ENCODE peak calls at places on chromosomes 11 and 22, in seven cellular contexts. One of them, this sample, is unnamed.

GRCh38 chr11:110989734-110990133 is 255.8 kb upstream of the POU2AF2 start:
- DNase-seq in esophagus squamous epithelium: no peak
- DNase-seq in lung: no peak
- DNase-seq in brain microvascular endothelial cell: no peak
- DNase-seq in mammary epithelial cell: peak
- DNase-seq in HFFc6: no peak
- DNase-seq in astrocyte of the spinal cord: no peak
- DNase-seq in this sample: peak

GRCh38 chr11:88709567-88709966 is 356.2 kb downstream of the GRM5 start:
- DNase-seq in brain microvascular endothelial cell: no peak
- DNase-seq in esophagus squamous epithelium: no peak
- DNase-seq in mammary epithelial cell: peak
- DNase-seq in HFFc6: no peak
- DNase-seq in astrocyte of the spinal cord: no peak
- DNase-seq in lung: no peak
- DNase-seq in this sample: no peak

GRCh38 chr11:134819026-134819425 is 407.0 kb upstream of the B3GAT1 start:
- DNase-seq in mammary epithelial cell: no peak
- DNase-seq in lung: peak
- DNase-seq in HFFc6: no peak
- DNase-seq in astrocyte of the spinal cord: no peak
- DNase-seq in brain microvascular endothelial cell: no peak
- DNase-seq in esophagus squamous epithelium: no peak
- DNase-seq in this sample: no peak

GRCh38 chr11:65558002-65558784 is at the start of gene LTBP3:
- DNase-seq in HFFc6: peak
- DNase-seq in lung: peak
- DNase-seq in mammary epithelial cell: peak
- DNase-seq in brain microvascular endothelial cell: peak
- DNase-seq in esophagus squamous epithelium: no peak
- DNase-seq in astrocyte of the spinal cord: peak
- DNase-seq in this sample: peak

GRCh38 chr11:63769719-63770443 is 1.3 kb upstream of the ZFTA start:
- DNase-seq in HFFc6: no peak
- DNase-seq in astrocyte of the spinal cord: peak
- DNase-seq in mammary epithelial cell: no peak
- DNase-seq in lung: no peak
- DNase-seq in esophagus squamous epithelium: no peak
- DNase-seq in brain microvascular endothelial cell: no peak
- DNase-seq in this sample: no peak

GRCh38 chr22:44665115-44665514 is 36.9 kb upstream of the PRR5 start:
- DNase-seq in mammary epithelial cell: no peak
- DNase-seq in lung: no peak
- DNase-seq in esophagus squamous epithelium: no peak
- DNase-seq in brain microvascular endothelial cell: no peak
- DNase-seq in HFFc6: no peak
- DNase-seq in astrocyte of the spinal cord: no peak
- DNase-seq in this sample: no peak

GRCh38 chr11:7546324-7546791 is 32.6 kb downstream of the PPFIBP2 start:
- DNase-seq in brain microvascular endothelial cell: no peak
- DNase-seq in lung: no peak
- DNase-seq in astrocyte of the spinal cord: no peak
- DNase-seq in mammary epithelial cell: peak
- DNase-seq in HFFc6: no peak
- DNase-seq in esophagus squamous epithelium: no peak
- DNase-seq in this sample: no peak

GRCh38 chr22:49466926-49467590 is 360.6 kb downstream of the BRD1 start:
- DNase-seq in HFFc6: no peak
- DNase-seq in astrocyte of the spinal cord: no peak
- DNase-seq in esophagus squamous epithelium: no peak
- DNase-seq in lung: no peak
- DNase-seq in brain microvascular endothelial cell: no peak
- DNase-seq in mammary epithelial cell: no peak
- DNase-seq in this sample: no peak

GRCh38 chr22:38032681-38033521 is 24.3 kb upstream of the PICK1 start:
- DNase-seq in astrocyte of the spinal cord: peak
- DNase-seq in mammary epithelial cell: no peak
- DNase-seq in brain microvascular endothelial cell: peak
- DNase-seq in HFFc6: peak
- DNase-seq in esophagus squamous epithelium: no peak
- DNase-seq in lung: no peak
- DNase-seq in this sample: peak

GRCh38 chr11:61362542-61362875 is 335 bp downstream of the TMEM138 start:
- DNase-seq in HFFc6: peak
- DNase-seq in mammary epithelial cell: no peak
- DNase-seq in brain microvascular endothelial cell: peak
- DNase-seq in astrocyte of the spinal cord: peak
- DNase-seq in lung: no peak
- DNase-seq in esophagus squamous epithelium: no peak
- DNase-seq in this sample: peak

GRCh38 chr22:27032121-27032761 is 374.9 kb downstream of the MIAT start:
- DNase-seq in mammary epithelial cell: no peak
- DNase-seq in brain microvascular endothelial cell: no peak
- DNase-seq in HFFc6: no peak
- DNase-seq in astrocyte of the spinal cord: peak
- DNase-seq in esophagus squamous epithelium: no peak
- DNase-seq in lung: no peak
- DNase-seq in this sample: no peak

GRCh38 chr11:109795234-109795633 is 298.0 kb upstream of the ZC3H12C start:
- DNase-seq in mammary epithelial cell: no peak
- DNase-seq in lung: no peak
- DNase-seq in esophagus squamous epithelium: no peak
- DNase-seq in astrocyte of the spinal cord: peak
- DNase-seq in HFFc6: no peak
- DNase-seq in brain microvascular endothelial cell: no peak
- DNase-seq in this sample: peak

GRCh38 chr11:62054484-62055121 is 69.2 kb upstream of the INCENP start:
- DNase-seq in lung: peak
- DNase-seq in brain microvascular endothelial cell: no peak
- DNase-seq in HFFc6: peak
- DNase-seq in esophagus squamous epithelium: no peak
- DNase-seq in mammary epithelial cell: peak
- DNase-seq in astrocyte of the spinal cord: peak
- DNase-seq in this sample: peak

GRCh38 chr11:34565417-34566208 is 52.0 kb upstream of the ELF5 start:
- DNase-seq in brain microvascular endothelial cell: no peak
- DNase-seq in esophagus squamous epithelium: no peak
- DNase-seq in HFFc6: no peak
- DNase-seq in astrocyte of the spinal cord: no peak
- DNase-seq in mammary epithelial cell: no peak
- DNase-seq in lung: no peak
- DNase-seq in this sample: no peak
- TF ChIP-seq CTCF in brain microvascular endothelial cell: peak
- TF ChIP-seq CTCF in esophagus squamous epithelium: no peak
- TF ChIP-seq CTCF in HFFc6: peak
- TF ChIP-seq CTCF in astrocyte of the spinal cord: peak
- TF ChIP-seq CTCF in mammary epithelial cell: peak
- TF ChIP-seq CTCF in lung: no peak
- TF ChIP-seq CTCF in this sample: peak

DNA sequence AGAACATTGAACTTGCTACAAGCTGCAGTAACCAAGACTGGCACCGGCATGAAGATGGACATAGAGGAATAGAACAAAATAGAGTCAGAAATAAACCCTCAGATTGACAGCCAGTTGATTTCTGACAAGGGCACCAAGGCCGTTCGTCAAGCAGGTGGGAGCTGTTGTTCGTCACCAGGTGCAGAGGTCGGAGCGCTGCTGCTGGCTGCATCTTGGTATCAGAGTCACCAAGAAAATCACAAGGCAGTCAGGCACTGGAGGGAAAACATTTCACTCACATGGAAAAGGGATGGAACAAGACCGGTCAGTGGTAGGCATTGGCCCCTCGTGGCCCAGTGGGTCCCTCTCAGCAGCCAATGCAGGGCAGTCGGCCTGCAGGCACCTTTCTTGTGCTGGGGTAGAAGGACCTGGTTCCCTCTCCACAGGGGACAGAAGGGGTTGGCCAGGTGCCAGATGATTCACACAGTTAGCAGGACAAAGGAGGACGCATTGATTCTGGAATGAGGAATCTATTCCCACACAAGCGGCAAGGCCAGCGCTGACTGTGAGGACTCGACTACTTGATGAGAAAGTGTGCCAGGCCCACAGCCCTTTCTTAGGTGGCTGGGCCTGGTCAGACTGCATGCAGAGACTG is 115.8 kb upstream of the FGF3 start:
- DNase-seq in astrocyte of the spinal cord: peak
- DNase-seq in lung: no peak
- DNase-seq in esophagus squamous epithelium: no peak
- DNase-seq in mammary epithelial cell: no peak
- DNase-seq in brain microvascular endothelial cell: peak
- DNase-seq in HFFc6: no peak
- DNase-seq in this sample: no peak
- TF ChIP-seq CTCF in astrocyte of the spinal cord: no peak
- TF ChIP-seq CTCF in lung: no peak
- TF ChIP-seq CTCF in esophagus squamous epithelium: no peak
- TF ChIP-seq CTCF in mammary epithelial cell: no peak
- TF ChIP-seq CTCF in brain microvascular endothelial cell: no peak
- TF ChIP-seq CTCF in HFFc6: no peak
- TF ChIP-seq CTCF in this sample: no peak

GRCh38 chr22:19723165-19723989 is at the start of gene GP1BB:
- DNase-seq in astrocyte of the spinal cord: peak
- DNase-seq in brain microvascular endothelial cell: peak
- DNase-seq in lung: no peak
- DNase-seq in mammary epithelial cell: no peak
- DNase-seq in esophagus squamous epithelium: no peak
- DNase-seq in HFFc6: no peak
- DNase-seq in this sample: no peak
- TF ChIP-seq CTCF in astrocyte of the spinal cord: no peak
- TF ChIP-seq CTCF in brain microvascular endothelial cell: peak
- TF ChIP-seq CTCF in lung: no peak
- TF ChIP-seq CTCF in mammary epithelial cell: no peak
- TF ChIP-seq CTCF in esophagus squamous epithelium: no peak
- TF ChIP-seq CTCF in HFFc6: no peak
- TF ChIP-seq CTCF in this sample: no peak

GRCh38 chr11:118610773-118611432 is 3.5 kb downstream of the PHLDB1 start:
- DNase-seq in mammary epithelial cell: peak
- DNase-seq in brain microvascular endothelial cell: peak
- DNase-seq in HFFc6: peak
- DNase-seq in lung: peak
- DNase-seq in astrocyte of the spinal cord: peak
- DNase-seq in esophagus squamous epithelium: no peak
- DNase-seq in this sample: peak
- TF ChIP-seq CTCF in mammary epithelial cell: peak
- TF ChIP-seq CTCF in brain microvascular endothelial cell: peak
- TF ChIP-seq CTCF in HFFc6: peak
- TF ChIP-seq CTCF in lung: peak
- TF ChIP-seq CTCF in astrocyte of the spinal cord: peak
- TF ChIP-seq CTCF in esophagus squamous epithelium: peak
- TF ChIP-seq CTCF in this sample: peak

GRCh38 chr22:47041201-47042115 is 279.0 kb downstream of the TBC1D22A start:
- DNase-seq in esophagus squamous epithelium: no peak
- DNase-seq in brain microvascular endothelial cell: no peak
- DNase-seq in HFFc6: no peak
- DNase-seq in mammary epithelial cell: no peak
- DNase-seq in lung: no peak
- DNase-seq in astrocyte of the spinal cord: no peak
- DNase-seq in this sample: no peak
- TF ChIP-seq CTCF in esophagus squamous epithelium: no peak
- TF ChIP-seq CTCF in brain microvascular endothelial cell: no peak
- TF ChIP-seq CTCF in HFFc6: no peak
- TF ChIP-seq CTCF in mammary epithelial cell: no peak
- TF ChIP-seq CTCF in lung: no peak
- TF ChIP-seq CTCF in astrocyte of the spinal cord: no peak
- TF ChIP-seq CTCF in this sample: no peak

DNA sequence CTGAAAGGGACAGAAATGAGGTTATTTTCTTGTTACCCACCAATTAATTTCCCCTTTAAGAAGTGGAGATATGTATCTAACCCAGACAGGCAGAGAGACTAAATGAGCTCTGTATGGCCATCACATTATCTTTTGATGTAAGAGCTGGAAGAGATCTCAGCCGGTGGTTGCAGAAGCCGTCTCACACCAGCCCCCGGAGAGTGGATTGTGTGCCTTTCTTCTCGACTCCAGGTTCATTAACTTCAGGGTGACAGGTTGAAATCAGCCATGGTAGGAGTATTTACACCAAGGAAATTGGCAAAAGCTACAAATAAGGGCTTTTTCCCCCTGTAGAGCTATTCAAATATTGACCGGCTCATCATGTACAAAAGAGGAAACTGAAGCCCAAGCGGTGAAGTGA is 580.3 kb upstream of the CADM1 start:
- DNase-seq in mammary epithelial cell: no peak
- DNase-seq in lung: no peak
- DNase-seq in HFFc6: no peak
- DNase-seq in esophagus squamous epithelium: no peak
- DNase-seq in astrocyte of the spinal cord: no peak
- DNase-seq in brain microvascular endothelial cell: no peak
- DNase-seq in this sample: no peak
- TF ChIP-seq CTCF in mammary epithelial cell: no peak
- TF ChIP-seq CTCF in lung: no peak
- TF ChIP-seq CTCF in HFFc6: no peak
- TF ChIP-seq CTCF in esophagus squamous epithelium: no peak
- TF ChIP-seq CTCF in astrocyte of the spinal cord: no peak
- TF ChIP-seq CTCF in brain microvascular endothelial cell: no peak
- TF ChIP-seq CTCF in this sample: no peak